ENCODE peak calls at places on chromosomes 12 and 14, in six cellular contexts. E is transverse colon, F is epithelial cell of esophagus, R is cardiac muscle cell, B is HFF-Myc, M is retinal pigment epithelial cell. H is an unnamed sample.

GRCh38 chr12:96401061-96401871 is 1.0 kb upstream of the CDK17 start:
- DNase-seq in R (peak; percentile 87), B (peak; percentile 76), E (peak; percentile 38), F (peak; percentile 62), M (no peak), H (peak; percentile 89)

GRCh38 chr12:132675753-132676152 is 11.4 kb downstream of the POLE start:
- DNase-seq in R (no peak), M (no peak), F (no peak), B (no peak), E (peak; percentile 70), H (no peak)

GRCh38 chr12:22802883-22803640 is 178.1 kb downstream of the ETNK1 start:
- DNase-seq in R (no peak), M (no peak), F (no peak), B (no peak), E (no peak), H (peak; percentile 21)

GRCh38 chr12:94640134-94640928 is 10.0 kb downstream of the TMCC3 start:
- DNase-seq in R (peak; percentile 93), F (peak; percentile 99), M (no peak), E (peak; percentile 17), B (no peak), H (no peak)

GRCh38 chr12:51828951-51829581 is 19.5 kb downstream of the FIGNL2 start:
- DNase-seq in R (no peak), E (no peak), M (no peak), B (no peak), F (no peak), H (no peak)

GRCh38 chr12:132160016-132160415 is 15.8 kb downstream of the NOC4L start:
- DNase-seq in M (no peak), R (no peak), E (no peak), B (no peak), F (no peak), H (no peak)

GRCh38 chr12:92574046-92574783 is 128.6 kb upstream of the PLEKHG7 start:
- DNase-seq in B (no peak), F (peak; percentile 68), R (peak; percentile 29), M (no peak), E (no peak), H (no peak)

GRCh38 chr14:96576359-96576758 is 74.2 kb downstream of the PAPOLA start:
- DNase-seq in B (no peak), R (no peak), F (no peak), M (no peak), E (no peak), H (no peak)

GRCh38 chr12:6546016-6546415 is 9.8 kb downstream of the IFFO1 start:
- DNase-seq in R (no peak), B (no peak), E (no peak), M (no peak), F (no peak), H (no peak)

GRCh38 chr14:91364524-91365270 is 52.9 kb downstream of the CCDC88C start:
- DNase-seq in R (no peak), E (no peak), F (no peak), M (no peak), B (no peak), H (no peak)

GRCh38 chr14:55712505-55712904 is 132.5 kb downstream of the KTN1 start:
- DNase-seq in B (no peak), E (no peak), R (no peak), F (no peak), M (no peak), H (no peak)

GRCh38 chr14:67623114-67623513 is 3.4 kb downstream of the ARG2 start:
- DNase-seq in F (peak; percentile 96), E (no peak), M (no peak), R (peak; percentile 56), B (no peak), H (no peak)

GRCh38 chr12:91854725-91855124 is 290.9 kb downstream of the BTG1 start:
- DNase-seq in F (peak; percentile 15), R (peak; percentile 48), E (no peak), B (no peak), M (no peak), H (peak; percentile 35)

GRCh38 chr14:50340045-50340444 is 27.9 kb downstream of the DMAC2L start:
- DNase-seq in R (no peak), F (no peak), M (no peak), E (no peak), B (no peak), H (no peak)

GRCh38 chr14:50343424-50343823 is 31.3 kb downstream of the DMAC2L start:
- DNase-seq in R (no peak), F (no peak), E (no peak), M (no peak), B (no peak), H (no peak)

GRCh38 chr14:50340945-50341344 is 28.8 kb downstream of the DMAC2L start:
- DNase-seq in R (no peak), F (no peak), E (no peak), B (no peak), M (no peak), H (no peak)

GRCh38 chr14:50344116-50344775 is 32.1 kb downstream of the DMAC2L start:
- DNase-seq in M (no peak), E (no peak), F (peak; percentile 80), R (no peak), B (no peak), H (peak; percentile 38)

DNA sequence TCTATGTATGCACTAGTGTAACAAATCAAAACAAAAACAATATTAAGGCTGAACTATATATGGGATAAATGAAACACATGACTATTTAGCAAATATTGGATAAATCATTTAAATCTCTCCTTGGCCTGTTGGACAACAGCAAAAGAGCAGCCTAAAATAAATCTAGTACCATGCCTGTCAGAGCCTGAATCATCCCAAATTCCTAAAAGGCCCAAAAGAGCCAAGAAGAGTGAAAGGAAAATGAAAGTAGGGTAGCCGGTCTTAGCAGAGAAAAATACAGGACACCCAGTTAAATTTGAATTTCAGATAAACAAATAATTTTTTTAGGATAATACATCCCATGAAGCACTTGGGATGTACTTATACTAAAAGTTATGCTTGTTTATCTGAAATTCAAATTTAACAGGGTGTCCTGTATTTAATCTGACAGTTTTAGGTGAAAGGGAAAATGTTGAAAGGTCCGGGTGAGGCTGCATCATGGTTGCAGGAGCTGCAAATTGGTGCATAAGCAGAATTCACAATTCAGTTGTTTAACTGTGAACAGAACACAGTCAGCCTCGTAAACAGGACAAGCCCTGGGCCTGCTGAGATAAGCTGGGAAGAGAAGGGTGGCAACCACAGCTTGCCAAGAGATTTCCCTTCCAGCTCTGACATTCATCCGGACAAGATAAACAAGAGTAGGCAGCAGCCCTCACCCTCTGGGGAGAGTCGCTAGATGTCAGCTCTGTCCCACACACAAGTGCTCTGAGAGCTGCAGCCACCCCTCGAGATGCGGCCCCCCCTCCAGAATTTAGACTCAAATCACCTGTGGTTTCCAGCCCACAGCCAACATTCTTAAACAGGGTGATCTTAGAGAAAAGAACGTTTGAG is 30.3 kb downstream of the DMAC2L start:
- DNase-seq in M (no peak), B (no peak), R (peak; percentile 72), E (peak; percentile 45), F (peak; percentile 68), H (peak; percentile 64)
- TF ChIP-seq CTCF in M (peak; percentile 22), B (peak; percentile 59), R (peak; percentile 26), E (no peak), F (peak; percentile 45), H (peak; percentile 19)

GRCh38 chr12:65891219-65891618 is 66.9 kb downstream of the HMGA2 start:
- DNase-seq in E (no peak), F (no peak), M (no peak), R (no peak), B (no peak), H (peak; percentile 57)
- H3K4me3 ChIP-seq in E (no peak overlapping the region), F (no peak overlapping the region), M (no peak overlapping the region), R (no peak overlapping the region), B (peak overlapping the region; percentile 27), H (peak overlapping the region; percentile 56)

GRCh38 chr14:29788093-29788492 is 139.6 kb downstream of the PRKD1 start:
- DNase-seq in M (no peak), B (no peak), E (no peak), F (no peak), R (no peak), H (no peak)
- TF ChIP-seq CTCF in M (no peak), B (no peak), E (no peak), F (no peak), R (no peak), H (no peak)

GRCh38 chr14:37597538-37598084 is 2.2 kb downstream of the TTC6 start:
- DNase-seq in F (peak; percentile 53), E (peak; percentile 75), M (no peak), R (peak; percentile 41), B (no peak), H (no peak)

GRCh38 chr14:37596790-37597189 is 1.4 kb downstream of the TTC6 start:
- DNase-seq in R (no peak), F (no peak), E (no peak), M (no peak), B (no peak), H (no peak)

GRCh38 chr14:37598973-37599526 is 3.6 kb downstream of the TTC6 start:
- DNase-seq in F (no peak), M (no peak), R (no peak), E (no peak), B (no peak), H (no peak)

GRCh38 chr14:37599527-37600368 is 4.3 kb downstream of the TTC6 start:
- DNase-seq in M (no peak), F (peak; percentile 18), R (no peak), B (no peak), E (no peak), H (no peak)

GRCh38 chr14:37598085-37598972 is 2.9 kb downstream of the TTC6 start:
- DNase-seq in E (peak; percentile 71), R (no peak), B (no peak), F (peak; percentile 11), M (no peak), H (no peak)
- H3K4me3 ChIP-seq in E (peak overlapping the region; percentile 23), R (no peak overlapping the region), B (peak overlapping the region; percentile 16), F (peak overlapping the region; percentile 25), M (peak overlapping the region; percentile 17), H (no peak overlapping the region)

DNA sequence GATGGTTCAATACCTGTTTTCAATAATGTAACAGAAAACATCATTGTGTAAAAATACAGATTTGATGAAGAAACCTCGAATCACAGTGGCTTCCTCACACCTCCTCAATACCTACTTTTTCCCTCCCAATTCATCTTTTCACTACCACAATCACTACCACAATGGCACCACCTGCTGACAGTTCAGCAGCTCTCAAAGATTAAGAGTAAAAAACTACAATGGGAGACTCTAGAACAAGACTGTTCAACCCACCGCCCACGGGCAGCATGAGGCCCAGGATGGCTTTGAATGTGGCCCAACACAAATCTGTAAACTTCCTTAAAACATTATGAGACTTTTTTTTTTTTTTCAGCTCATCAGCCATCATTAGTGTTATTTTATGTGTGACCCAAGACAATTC is 15.2 kb downstream of the MED6 start:
- DNase-seq in F (peak; percentile 18), M (no peak), E (no peak), B (no peak), R (peak; percentile 1), H (peak; percentile 7)
- TF ChIP-seq CTCF in F (peak; percentile 26), M (peak; percentile 17), E (no peak), B (no peak), R (no peak), H (peak; percentile 14)

DNA sequence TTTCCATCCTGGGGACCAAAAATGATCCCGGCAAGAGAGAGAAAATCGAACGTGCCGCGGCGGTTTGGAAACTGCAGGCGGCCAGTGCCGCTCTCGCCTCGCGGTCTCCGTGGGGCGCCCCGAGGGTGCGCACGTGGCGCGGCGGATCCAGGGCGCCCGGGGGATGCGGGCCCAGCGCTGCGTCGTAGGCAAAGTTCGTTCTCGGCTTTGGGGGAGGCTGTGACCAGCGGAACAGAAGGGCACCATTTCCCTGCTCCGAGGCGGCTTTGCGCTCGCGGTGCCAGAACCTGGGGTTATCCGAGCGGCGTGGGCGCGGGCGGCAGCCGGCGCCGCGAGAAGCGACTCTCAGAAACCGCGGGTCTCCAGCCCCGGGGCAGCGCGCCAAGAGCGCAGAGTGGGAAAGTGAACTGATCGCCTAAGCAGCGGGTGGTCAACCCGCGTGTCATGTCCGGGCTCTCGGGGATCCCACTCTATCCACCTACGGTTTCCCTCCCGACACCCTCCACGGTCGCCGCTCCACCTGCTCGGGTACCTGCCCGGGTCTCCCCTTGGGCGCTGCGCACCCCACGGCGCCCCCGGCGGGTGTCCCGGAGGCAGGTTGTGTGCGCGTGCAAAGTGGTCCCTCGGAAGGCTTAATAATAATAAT is 1.1 kb downstream of the ESRRB start:
- DNase-seq in F (no peak), B (no peak), M (no peak), R (no peak), E (no peak), H (no peak)
- H3K4me3 ChIP-seq in F (no peak overlapping the region), B (no peak overlapping the region), M (no peak overlapping the region), R (peak overlapping the region; percentile 41), E (no peak overlapping the region), H (no peak overlapping the region)

H was measured in fibroblast of the aortic adventitia.